ENCODE peak calls at places on chromosomes 7 and 10, in four cellular contexts. Y is activated CD8-positive, alpha-beta T cell treated with anti-CD3 and anti-CD28 coated beads for 36 hours; P is HFFc6; L is transverse colon. W is an unnamed sample.

GRCh38 chr7:78673272-78673671 is 780.2 kb downstream of the MAGI2 start:
- DNase-seq in Y (no peak), P (no peak), L (no peak), W (no peak)

GRCh38 chr7:27210441-27211083 is 10.7 kb upstream of the HOXA13 start:
- DNase-seq in Y (peak), P (no peak), L (peak), W (no peak)

GRCh38 chr10:121042342-121042741 is 191.2 kb downstream of the WDR11 start:
- DNase-seq in Y (no peak), P (no peak), L (no peak), W (no peak)

GRCh38 chr10:56881218-56881617 is 520.2 kb upstream of the ZWINT start:
- DNase-seq in Y (no peak), P (no peak), L (no peak), W (no peak)

GRCh38 chr7:23474829-23475578 is 4.7 kb upstream of the IGF2BP3 start:
- DNase-seq in P (no peak), Y (no peak), L (no peak), W (no peak)

GRCh38 chr10:91104185-91105041 is 116.0 kb upstream of the PCGF5 start:
- DNase-seq in P (no peak), Y (no peak), L (no peak), W (no peak)

GRCh38 chr7:8261711-8262695 is at the start of gene ICA1:
- DNase-seq in P (no peak), L (peak), Y (peak), W (no peak)

GRCh38 chr7:84669177-84669732 is 474.7 kb upstream of the SEMA3A start:
- DNase-seq in P (no peak), L (no peak), Y (no peak), W (no peak)

GRCh38 chr10:128572696-128573095 is 446.5 kb upstream of the MKI67 start:
- DNase-seq in L (no peak), P (no peak), Y (no peak), W (no peak)

GRCh38 chr7:86913709-86914108 is 145.7 kb downstream of the ELAPOR2 start:
- DNase-seq in P (peak), Y (no peak), L (no peak), W (no peak)

GRCh38 chr10:27621441-27621840 is 117.3 kb downstream of the RAB18 start:
- DNase-seq in P (peak), Y (no peak), L (no peak), W (no peak)

GRCh38 chr10:17100586-17100985 is 29.0 kb downstream of the CUBN start:
- DNase-seq in Y (no peak), L (no peak), P (no peak), W (no peak)

GRCh38 chr10:87761153-87761552 is 56.9 kb downstream of the ATAD1 start:
- DNase-seq in L (no peak), Y (no peak), P (no peak), W (no peak)

GRCh38 chr7:138886501-138886917 is 88.5 kb upstream of the ATP6V0A4 start:
- DNase-seq in Y (peak), L (no peak), P (peak), W (no peak)

GRCh38 chr7:48389977-48390376 is 218.7 kb downstream of the ABCA13 start:
- DNase-seq in Y (no peak), P (no peak), L (no peak), W (no peak)

GRCh38 chr7:26863504-26864308 is 684 bp downstream of the SKAP2 start:
- DNase-seq in Y (no peak), L (no peak), P (peak), W (peak)

GRCh38 chr10:119222531-119222930 is 15.2 kb downstream of the GRK5 start:
- DNase-seq in P (no peak), Y (no peak), L (no peak), W (no peak)

GRCh38 chr7:13800694-13801448 is 188.6 kb downstream of the ETV1 start:
- DNase-seq in P (peak), Y (peak), L (no peak), W (no peak)

GRCh38 chr10:87705339-87705738 is 45.7 kb downstream of the PAPSS2 start:
- DNase-seq in L (no peak), Y (no peak), P (peak), W (no peak)

GRCh38 chr7:77251519-77251819 is 51.9 kb upstream of the FGL2 start:
- DNase-seq in Y (no peak), P (no peak), L (no peak), W (no peak)

GRCh38 chr10:81576336-81576735 is 298.7 kb upstream of the NRG3 start:
- DNase-seq in P (no peak), L (no peak), Y (no peak), W (no peak)

GRCh38 chr7:33108591-33108930 is 643 bp downstream of the RP9 start:
- DNase-seq in P (peak), Y (peak), L (peak), W (no peak)

GRCh38 chr7:124032369-124033092 is at the start of gene TMEM229A:
- DNase-seq in P (no peak), Y (peak), L (peak), W (no peak)

GRCh38 chr10:86734209-86734988 is 22.0 kb upstream of the BMPR1A start:
- DNase-seq in L (no peak), P (no peak), Y (no peak), W (no peak)

GRCh38 chr10:50511512-50512213 is 112.1 kb downstream of the SGMS1 start:
- DNase-seq in L (no peak), Y (peak), P (peak), W (no peak)

GRCh38 chr10:17386616-17387075 is 67.7 kb downstream of the ST8SIA6 start:
- DNase-seq in L (no peak), Y (no peak), P (no peak), W (no peak)

GRCh38 chr7:47517821-47518480 is 64.0 kb downstream of the TNS3 start:
- DNase-seq in L (no peak), P (no peak), Y (no peak), W (no peak)

GRCh38 chr10:49394933-49395740 is 752 bp downstream of the DRGX start:
- DNase-seq in Y (no peak), L (no peak), P (no peak), W (no peak)

GRCh38 chr7:50644586-50644985 is 79.4 kb upstream of the DDC start:
- DNase-seq in Y (no peak), L (no peak), P (no peak), W (no peak)

GRCh38 chr7:84187813-84188212 is 6.8 kb downstream of the SEMA3A start:
- DNase-seq in L (no peak), Y (no peak), P (peak), W (no peak)

GRCh38 chr10:119197921-119198320 is 9.4 kb upstream of the GRK5 start:
- DNase-seq in Y (peak), L (no peak), P (peak), W (no peak)

GRCh38 chr7:51187941-51188340 is 128.7 kb downstream of the COBL start:
- DNase-seq in Y (no peak), P (no peak), L (no peak), W (no peak)

GRCh38 chr10:5303504-5303903 is 61.3 kb upstream of the UCN3 start:
- DNase-seq in P (no peak), Y (no peak), L (no peak), W (no peak)

DNA sequence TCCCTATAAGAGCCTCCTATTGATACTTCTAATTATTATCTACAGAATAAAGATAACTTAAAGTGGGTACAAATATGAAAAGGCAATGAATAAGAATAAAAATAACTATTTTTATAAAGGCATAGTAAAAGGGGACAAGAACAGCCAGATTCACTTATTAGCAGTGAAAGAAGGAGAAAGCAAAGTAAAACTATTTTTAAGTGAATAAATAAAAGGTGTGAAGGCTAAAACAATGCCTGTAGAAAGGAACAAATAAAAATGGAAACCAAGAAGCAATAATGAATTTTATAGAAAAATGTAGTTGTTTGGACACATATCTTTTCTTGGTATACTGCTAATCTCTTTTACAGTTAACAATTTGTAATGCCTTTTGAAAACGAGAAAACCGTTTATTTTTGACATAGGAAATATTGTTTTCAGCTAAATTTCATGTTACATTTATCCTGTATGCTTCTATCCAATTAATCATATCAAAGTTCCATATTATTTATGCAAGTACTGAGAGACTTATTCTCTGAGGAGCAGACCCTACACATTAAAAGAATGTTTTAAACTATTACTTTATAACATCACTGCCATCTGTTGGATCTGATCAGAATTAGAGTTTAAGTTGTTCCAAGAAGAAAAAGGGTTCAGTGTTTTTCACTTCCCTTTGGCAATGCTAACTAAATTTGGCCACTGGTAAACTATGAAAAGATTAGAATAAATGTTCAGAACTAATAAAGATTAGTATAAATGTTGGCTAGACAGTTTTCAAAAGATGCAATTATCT is 59.1 kb downstream of the ARMC3 start:
- DNase-seq in L (no peak), P (peak), Y (no peak), W (no peak)
- TF ChIP-seq CTCF in L (no peak), P (peak), Y (peak), W (no peak)

GRCh38 chr7:107047902-107048782 is 3.6 kb downstream of the PRKAR2B start:
- DNase-seq in P (peak), Y (no peak), L (no peak), W (no peak)
- TF ChIP-seq CTCF in P (peak), Y (peak), L (no peak), W (no peak)

DNA sequence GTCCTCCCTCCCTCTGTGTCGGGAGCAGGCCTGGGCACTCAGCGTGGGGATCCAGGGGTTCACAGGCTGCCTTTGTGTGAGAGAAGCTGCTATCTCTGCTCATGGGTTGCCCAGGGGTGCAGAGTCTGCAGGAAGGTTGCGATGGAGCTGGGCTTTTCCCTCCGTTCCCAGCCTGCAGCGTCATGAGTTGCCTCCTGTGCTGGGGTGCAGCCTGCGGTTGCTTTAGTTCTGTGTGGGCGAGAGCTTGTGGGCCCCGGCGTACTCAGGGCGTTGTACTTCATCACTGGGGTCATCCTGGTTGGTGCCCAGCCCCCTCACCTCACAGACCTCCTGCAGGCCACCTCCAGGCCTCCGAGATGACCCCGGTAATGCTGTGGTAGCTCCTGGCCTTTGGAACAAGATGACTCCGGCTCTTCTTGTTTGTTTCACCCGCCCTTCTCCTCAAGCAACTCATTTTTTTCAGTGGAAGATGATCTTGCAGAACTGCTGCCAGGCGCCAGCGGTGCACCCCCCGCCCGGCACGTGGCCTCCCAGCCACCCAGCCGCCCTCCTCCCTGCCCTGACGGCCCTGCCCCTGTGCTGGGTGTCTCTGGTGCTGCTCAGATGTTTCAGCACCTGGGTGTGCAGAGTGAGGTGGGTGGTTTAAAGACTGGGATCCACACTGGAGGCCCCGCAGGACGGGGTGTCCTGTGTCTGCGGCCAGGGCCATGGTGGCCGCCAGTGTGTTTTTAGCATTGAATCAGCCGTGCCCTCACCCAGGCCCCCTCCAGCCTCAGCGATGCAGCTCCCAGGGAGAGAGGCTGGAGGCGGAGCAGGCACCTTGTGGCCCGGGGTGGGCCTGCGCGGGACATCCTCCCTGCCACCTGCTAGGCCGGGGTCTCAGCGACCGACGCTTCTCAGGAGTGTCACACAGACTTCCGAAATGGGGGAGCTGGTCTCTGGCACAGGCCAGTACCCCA is 7.2 kb downstream of the AP5Z1 start:
- DNase-seq in L (no peak), Y (no peak), P (no peak), W (no peak)
- TF ChIP-seq CTCF in L (no peak), Y (no peak), P (no peak), W (no peak)

DNA sequence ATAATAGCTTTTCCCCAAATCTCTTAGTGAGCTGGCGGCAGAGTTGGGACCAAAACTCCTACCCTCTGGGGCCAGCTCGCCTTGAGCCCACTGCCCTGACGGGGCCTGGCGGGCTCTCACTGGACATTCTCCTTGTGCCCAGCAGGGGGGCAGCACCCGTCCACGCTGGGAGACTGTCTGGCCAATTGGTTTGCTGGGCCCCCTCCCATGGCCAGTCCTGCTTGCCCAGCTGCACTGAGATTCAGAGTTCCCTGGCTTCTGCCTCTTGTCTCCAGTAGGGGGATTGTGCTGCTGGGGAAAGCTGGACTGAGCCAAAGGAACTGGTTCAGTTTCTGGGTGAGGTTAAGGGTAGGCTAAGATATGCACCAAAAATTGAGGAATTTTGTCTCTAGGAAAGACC is 59.8 kb downstream of the RAMP3 start:
- DNase-seq in P (no peak), L (no peak), Y (no peak), W (no peak)
- TF ChIP-seq CTCF in P (no peak), L (peak), Y (no peak), W (no peak)

GRCh38 chr10:103609231-103610082 is 116.0 kb downstream of the NEURL1 start:
- DNase-seq in P (no peak), Y (no peak), L (no peak), W (no peak)
- TF ChIP-seq CTCF in P (no peak), Y (no peak), L (no peak), W (no peak)

GRCh38 chr10:132309466-132309865 is 1.7 kb upstream of the STK32C start:
- DNase-seq in P (no peak), Y (no peak), L (no peak), W (no peak)

GRCh38 chr10:132311338-132311939 is 3.7 kb upstream of the STK32C start:
- DNase-seq in L (no peak), P (no peak), Y (no peak), W (no peak)

GRCh38 chr10:132308588-132309451 is 1.1 kb upstream of the STK32C start:
- DNase-seq in L (no peak), Y (no peak), P (no peak), W (no peak)

GRCh38 chr10:132310701-132311337 is 3.1 kb upstream of the STK32C start:
- DNase-seq in P (no peak), L (no peak), Y (no peak), W (no peak)

DNA sequence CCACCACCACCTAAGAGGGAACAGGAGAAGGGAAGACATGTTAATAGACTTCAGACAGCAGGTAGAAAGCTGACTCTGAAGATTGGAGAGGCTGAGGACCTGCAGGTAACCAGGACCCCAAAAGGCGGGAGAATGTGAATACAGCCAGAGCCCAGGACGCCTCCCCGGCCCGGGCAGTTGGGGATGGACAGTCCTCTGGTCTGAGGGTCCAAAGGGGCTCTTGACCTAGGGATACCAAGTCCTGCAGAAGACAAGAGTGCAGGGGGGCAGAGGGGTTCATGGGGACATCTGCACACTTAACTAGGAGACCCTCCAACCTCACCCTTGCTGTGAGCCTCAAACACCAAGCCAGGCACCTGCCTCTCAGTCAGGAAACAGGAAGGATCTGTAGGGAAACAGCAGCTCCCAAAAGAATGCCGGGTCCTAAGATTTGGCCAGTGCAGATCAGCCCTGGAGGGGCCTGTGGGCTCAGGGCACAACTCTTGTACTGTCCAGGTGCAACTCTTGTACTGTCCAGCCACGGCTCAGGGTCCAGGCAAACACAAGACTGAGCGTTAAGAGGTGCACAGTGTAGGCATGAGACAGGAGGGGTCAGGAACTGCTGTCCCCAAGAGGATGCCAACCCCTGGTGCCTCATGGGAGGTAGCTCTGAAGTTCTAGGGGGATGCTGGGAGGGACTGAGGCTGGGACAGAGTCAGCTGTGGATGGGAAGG is 2.3 kb upstream of the STK32C start:
- DNase-seq in P (no peak), Y (no peak), L (no peak), W (no peak)
- TF ChIP-seq CTCF in P (no peak), Y (no peak), L (no peak), W (no peak)

GRCh38 chr10:6602700-6603084 is 22.6 kb upstream of the PRKCQ start:
- DNase-seq in L (no peak), Y (no peak), P (no peak), W (no peak)

GRCh38 chr10:6603142-6604125 is 23.4 kb upstream of the PRKCQ start:
- DNase-seq in L (no peak), Y (no peak), P (no peak), W (no peak)

GRCh38 chr10:6602021-6602699 is 22.1 kb upstream of the PRKCQ start:
- DNase-seq in Y (no peak), L (no peak), P (no peak), W (no peak)

GRCh38 chr10:6600224-6600987 is 20.3 kb upstream of the PRKCQ start:
- DNase-seq in Y (no peak), P (no peak), L (no peak), W (no peak)

GRCh38 chr10:6601224-6601805 is 21.2 kb upstream of the PRKCQ start:
- DNase-seq in Y (peak), P (no peak), L (no peak), W (no peak)
- TF ChIP-seq CTCF in Y (peak), P (no peak), L (no peak), W (no peak)

GRCh38 chr10:33212061-33212748 is 122.3 kb downstream of the NRP1 start:
- DNase-seq in P (no peak), Y (no peak), L (no peak), W (no peak)

GRCh38 chr10:33208166-33208565 is 126.3 kb downstream of the NRP1 start:
- DNase-seq in Y (no peak), P (no peak), L (no peak), W (no peak)

GRCh38 chr10:33214174-33214573 is 120.3 kb downstream of the NRP1 start:
- DNase-seq in Y (peak), L (no peak), P (no peak), W (no peak)

GRCh38 chr10:33209777-33210176 is 124.7 kb downstream of the NRP1 start:
- DNase-seq in L (no peak), Y (no peak), P (no peak), W (no peak)

DNA sequence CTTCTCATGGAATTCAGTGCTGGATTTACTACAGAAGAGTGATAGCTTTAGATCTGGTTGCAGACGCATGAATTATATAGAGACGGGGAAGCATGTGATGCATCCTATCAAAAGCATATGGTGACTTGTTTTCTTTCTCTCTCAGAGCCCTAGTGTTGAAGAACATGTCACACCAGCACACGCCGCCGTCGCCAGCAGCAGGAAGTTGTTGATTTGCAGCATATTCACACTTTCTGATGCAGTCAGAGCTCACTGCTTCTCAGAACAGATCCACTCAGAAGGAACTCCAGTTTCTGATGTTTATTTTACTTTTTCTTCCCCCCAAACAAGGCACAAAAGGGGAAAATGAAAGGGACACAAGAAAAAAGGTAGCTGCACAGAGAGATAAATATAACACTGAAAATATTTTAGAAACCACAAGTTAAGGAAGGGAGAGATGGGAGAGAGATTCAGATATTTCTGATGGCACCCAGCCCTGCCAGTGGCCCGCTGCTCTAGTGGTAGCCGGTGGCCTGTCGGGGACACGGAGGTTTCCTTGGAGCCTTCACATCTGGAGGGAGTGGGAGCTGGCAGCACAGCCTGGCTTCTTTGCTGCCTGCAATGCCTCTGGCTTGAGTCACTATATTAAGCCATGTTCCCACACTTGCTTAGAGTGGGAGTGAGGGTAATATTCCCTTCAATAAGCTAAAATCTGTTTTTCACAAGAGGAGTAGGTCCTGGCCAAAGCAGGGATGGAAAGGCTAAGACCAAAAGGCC is 123.2 kb downstream of the NRP1 start:
- DNase-seq in Y (peak), L (no peak), P (peak), W (no peak)
- TF ChIP-seq CTCF in Y (no peak), L (no peak), P (no peak), W (no peak)